ENCODE peak calls at places on chromosomes 12 and 14, in six cellular contexts. D is heart left ventricle; A is cardiac muscle cell; M is fibroblast of mammary gland; J is CD4-positive, alpha-beta memory T cell; E is neuronal stem cell. U is an unnamed sample.
A peak's percentile ranks its signal among the peaks of the same experiment; 100 is the strongest.

GRCh38 chr12:55629058-55629841 is 7.4 kb upstream of the OR10P1 start:
- DNase-seq in D (no peak), A (no peak), M (no peak), J (no peak), E (no peak), U (no peak)

GRCh38 chr14:44453433-44454171 is 53.5 kb downstream of the FSCB start:
- DNase-seq in D (no peak), A (no peak), M (no peak), J (no peak), E (no peak), U (no peak)

GRCh38 chr14:62015945-62016344 is 253.7 kb downstream of the SNAPC1 start:
- DNase-seq in D (no peak), A (peak; percentile 2), M (peak; percentile 15), J (no peak), E (no peak), U (peak; percentile 53)

GRCh38 chr12:124898200-124898950 is 16.1 kb downstream of the UBC start:
- DNase-seq in D (no peak), A (no peak), M (peak; percentile 53), J (peak; percentile 62), E (no peak), U (no peak)

GRCh38 chr12:795305-795704 is 42.9 kb downstream of the WNK1 start:
- DNase-seq in D (no peak), A (no peak), M (no peak), J (peak; percentile 43), E (no peak), U (no peak)

GRCh38 chr14:71400821-71401447 is 493.7 kb downstream of the PCNX1 start:
- DNase-seq in D (no peak), A (peak; percentile 35), M (peak; percentile 60), J (peak; percentile 14), E (no peak), U (peak; percentile 61)

GRCh38 chr12:58148405-58148804 is 207.0 kb downstream of the ATP23 start:
- DNase-seq in D (no peak), A (peak; percentile 67), M (peak; percentile 59), J (no peak), E (no peak), U (peak; percentile 47)

GRCh38 chr12:86660488-86661171 is 404.4 kb upstream of the MGAT4C start:
- DNase-seq in D (no peak), A (no peak), M (peak; percentile 83), J (no peak), E (no peak), U (peak; percentile 47)

GRCh38 chr14:21074398-21075272 is 4.5 kb downstream of the ARHGEF40 start:
- DNase-seq in D (no peak), A (no peak), M (no peak), J (no peak), E (no peak), U (no peak)

GRCh38 chr12:25938581-25938980 is 19.9 kb upstream of the RASSF8 start:
- DNase-seq in D (no peak), A (no peak), M (no peak), J (no peak), E (no peak), U (no peak)

GRCh38 chr12:115323223-115323905 is 639.4 kb upstream of the TBX3 start:
- DNase-seq in D (no peak), A (peak; percentile 18), M (peak; percentile 92), J (no peak), E (no peak), U (peak; percentile 52)

GRCh38 chr14:70635971-70636595 is 5.6 kb upstream of the TTC9 start:
- DNase-seq in D (no peak), A (no peak), M (peak; percentile 6), J (no peak), E (no peak), U (no peak)

GRCh38 chr14:61585598-61586538 is 109.4 kb upstream of the HIF1A start:
- DNase-seq in D (peak; percentile 78), A (peak; percentile 77), M (peak; percentile 88), J (no peak), E (no peak), U (peak; percentile 91)

GRCh38 chr12:120290541-120291312 is 976 bp downstream of the RNU4-2 start:
- DNase-seq in D (no peak), A (no peak), M (peak; percentile 2), J (peak; percentile 25), E (no peak), U (no peak)

GRCh38 chr12:56995201-56995929 is 11.0 kb downstream of the ZBTB39 start:
- DNase-seq in D (no peak), A (no peak), M (no peak), J (no peak), E (no peak), U (no peak)

GRCh38 chr12:15575797-15576560 is 213.2 kb downstream of the EPS8 start:
- DNase-seq in D (no peak), A (no peak), M (no peak), J (no peak), E (no peak), U (no peak)

GRCh38 chr12:124432376-124432775 is 135.0 kb downstream of the NCOR2 start:
- DNase-seq in D (peak; percentile 69), A (no peak), M (no peak), J (no peak), E (no peak), U (no peak)

GRCh38 chr12:53483979-53484377 is 15.3 kb downstream of the MAP3K12 start:
- DNase-seq in D (no peak), A (no peak), M (no peak), J (no peak), E (no peak), U (no peak)
- H3K4me3 ChIP-seq in D (no peak overlapping the region), A (no peak overlapping the region), M (no peak overlapping the region), J (no peak overlapping the region), E (no peak overlapping the region), U (no peak overlapping the region)

GRCh38 chr14:94867209-94867608 is 97.3 kb upstream of the GSC start:
- DNase-seq in D (no peak), A (no peak), M (no peak), J (no peak), E (no peak), U (no peak)

GRCh38 chr14:94857985-94858384 is 88.1 kb upstream of the GSC start:
- DNase-seq in D (no peak), A (no peak), M (no peak), J (no peak), E (no peak), U (no peak)

GRCh38 chr14:94867931-94868597 is 98.2 kb upstream of the GSC start:
- DNase-seq in D (no peak), A (peak; percentile 4), M (peak; percentile 52), J (no peak), E (no peak), U (peak; percentile 3)

GRCh38 chr14:94864421-94865195 is 94.7 kb upstream of the GSC start:
- DNase-seq in D (no peak), A (no peak), M (no peak), J (no peak), E (no peak), U (no peak)

GRCh38 chr14:94863366-94863765 is 93.5 kb upstream of the GSC start:
- DNase-seq in D (no peak), A (no peak), M (no peak), J (no peak), E (no peak), U (no peak)
- H3K4me3 ChIP-seq in D (no peak overlapping the region), A (no peak overlapping the region), M (no peak overlapping the region), J (no peak overlapping the region), E (no peak overlapping the region), U (no peak overlapping the region)

GRCh38 chr12:31322651-31323248 is 3.2 kb downstream of the SINHCAF start:
- DNase-seq in D (no peak), A (peak; percentile 54), M (peak; percentile 36), J (no peak), E (peak; percentile 21), U (peak; percentile 46)

GRCh38 chr12:31318870-31319269 is 7.1 kb downstream of the SINHCAF start:
- DNase-seq in D (no peak), A (no peak), M (no peak), J (no peak), E (no peak), U (no peak)

GRCh38 chr12:31324116-31324844 is 1.7 kb downstream of the SINHCAF start:
- DNase-seq in D (peak; percentile 72), A (peak; percentile 85), M (peak; percentile 67), J (peak; percentile 89), E (peak; percentile 50), U (peak; percentile 81)

GRCh38 chr12:31323466-31324115 is 2.4 kb downstream of the SINHCAF start:
- DNase-seq in D (peak; percentile 47), A (peak; percentile 19), M (no peak), J (no peak), E (peak; percentile 18), U (peak; percentile 35)

DNA sequence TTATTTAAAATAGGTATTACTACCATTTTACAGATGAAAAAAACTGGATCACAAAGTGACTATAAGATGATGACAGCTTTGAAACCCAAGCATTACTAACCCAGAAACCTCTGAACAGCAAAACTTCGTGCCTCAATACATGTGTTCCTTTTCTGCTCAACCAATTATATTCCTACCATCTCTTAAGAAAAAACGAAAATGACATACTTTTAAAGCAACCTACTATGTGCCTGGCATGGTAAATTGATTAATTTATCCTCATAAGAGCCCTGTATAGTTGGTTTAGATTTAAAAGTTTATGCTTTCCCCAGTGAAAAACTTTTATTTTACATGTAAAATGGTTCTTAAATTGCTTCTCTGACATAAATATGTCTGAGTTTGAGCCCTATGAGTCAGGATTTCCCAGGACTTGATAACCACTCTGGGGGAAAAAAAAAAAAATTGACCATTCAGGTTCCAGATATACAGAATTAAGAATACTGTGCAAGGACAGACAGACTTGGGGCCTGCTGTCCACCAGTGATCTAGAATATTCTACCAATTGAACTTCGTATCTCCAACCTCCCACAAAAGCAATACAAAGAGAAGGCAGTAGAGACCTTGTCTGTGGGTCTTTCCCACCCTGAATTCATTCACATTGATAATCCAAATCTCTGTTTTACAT is 4.3 kb downstream of the SINHCAF start:
- DNase-seq in D (no peak), A (peak; percentile 58), M (peak; percentile 30), J (no peak), E (no peak), U (peak; percentile 41)
- H3K4me3 ChIP-seq in D (no peak overlapping the region), A (peak overlapping the region; percentile 87), M (no peak overlapping the region), J (no peak overlapping the region), E (no peak overlapping the region), U (no peak overlapping the region)

DNA sequence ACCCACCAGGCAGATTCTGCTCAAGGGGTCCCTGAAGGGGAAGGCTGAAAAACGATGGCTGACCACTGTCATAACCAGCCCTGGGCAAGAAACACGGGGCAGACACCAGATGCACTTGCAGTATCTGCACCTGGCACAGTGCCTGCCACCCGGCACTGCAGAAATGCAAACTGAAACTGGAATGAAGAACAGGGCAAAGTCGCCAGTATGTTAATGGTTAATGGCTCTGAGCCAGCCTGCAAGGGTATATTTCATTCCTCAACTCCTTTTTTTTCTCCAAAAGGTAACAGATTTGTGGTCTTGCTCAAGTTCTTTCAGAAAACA is 31.6 kb downstream of the MAX start:
- DNase-seq in D (peak; percentile 53), A (no peak), M (no peak), J (no peak), E (no peak), U (peak; percentile 24)
- H3K4me3 ChIP-seq in D (no peak overlapping the region), A (no peak overlapping the region), M (no peak overlapping the region), J (no peak overlapping the region), E (no peak overlapping the region), U (no peak overlapping the region)